ENCODE peak calls at places on chromosomes 13 and 19, in six cellular contexts. B is A549, H is HCT116, G is IMR-90, Q is vagina, X is transverse colon. O is an unnamed sample. For H3K9me3, the result is how much of the 10 kb centered on the place peaks cover.

GRCh38 chr19:42634409-42635232 is 39.9 kb upstream of the CEACAM8 start:
- DNase-seq in X (peak), B (peak), Q (no peak), G (peak), H (peak), O (no peak)

GRCh38 chr19:48390188-48391099 is 907 bp downstream of the KDELR1 start:
- DNase-seq in G (peak), Q (no peak), X (peak), H (no peak), B (peak), O (peak)

GRCh38 chr13:50576156-50576555 is 267.3 kb downstream of the DLEU7 start:
- DNase-seq in B (no peak), X (peak), H (no peak), G (no peak), Q (no peak), O (peak)

GRCh38 chr13:54187461-54187860 is 1158.8 kb downstream of the OLFM4 start:
- DNase-seq in B (no peak), H (no peak), Q (no peak), G (no peak), X (no peak), O (no peak)

GRCh38 chr19:1446713-1447564 is 3.0 kb upstream of the APC2 start:
- DNase-seq in H (no peak), Q (no peak), G (no peak), X (no peak), B (no peak), O (no peak)

GRCh38 chr19:703651-704446 is 4.9 kb upstream of the PALM start:
- DNase-seq in G (peak), Q (no peak), B (peak), H (peak), X (peak), O (no peak)

GRCh38 chr13:100611678-100612492 is 23.3 kb upstream of the GGACT start:
- DNase-seq in Q (no peak), G (no peak), H (no peak), X (no peak), B (no peak), O (peak)

GRCh38 chr19:28428644-28429348 is 784.2 kb downstream of the UQCRFS1 start:
- DNase-seq in H (no peak), B (no peak), G (no peak), X (no peak), Q (no peak), O (no peak)

GRCh38 chr19:37074111-37074510 is 4.1 kb upstream of the ZNF420 start:
- DNase-seq in G (no peak), Q (no peak), X (no peak), H (no peak), B (no peak), O (no peak)

GRCh38 chr13:44578064-44578394 is 1.9 kb upstream of the TSC22D1 start:
- DNase-seq in G (no peak), H (no peak), B (peak), Q (no peak), X (no peak), O (no peak)

GRCh38 chr13:48126944-48127814 is 32.3 kb upstream of the MED4 start:
- DNase-seq in X (peak), B (peak), H (peak), Q (no peak), G (peak), O (peak)

GRCh38 chr13:113991191-113991669 is 17.4 kb upstream of the C13orf46 start:
- DNase-seq in H (no peak), X (no peak), B (no peak), Q (no peak), G (no peak), O (no peak)

GRCh38 chr13:76387561-76387960 is 498.6 kb downstream of the KCTD12 start:
- DNase-seq in B (no peak), H (no peak), X (no peak), Q (no peak), G (no peak), O (no peak)

GRCh38 chr13:40148742-40149141 is 493.3 kb downstream of the COG6 start:
- DNase-seq in B (no peak), H (no peak), Q (no peak), X (no peak), G (no peak), O (no peak)

GRCh38 chr13:109949395-109949794 is 163.0 kb upstream of the IRS2 start:
- DNase-seq in Q (no peak), H (no peak), X (no peak), B (no peak), G (peak), O (no peak)

GRCh38 chr19:13079542-13079986 is 23.1 kb downstream of the LYL1 start:
- DNase-seq in Q (no peak), G (peak), X (peak), B (no peak), H (no peak), O (no peak)

GRCh38 chr13:97112451-97113152 is 109.5 kb upstream of the MBNL2 start:
- DNase-seq in H (no peak), B (no peak), G (peak), Q (no peak), X (no peak), O (no peak)

GRCh38 chr19:45767881-45768643 is 990 bp downstream of the SIX5 start:
- DNase-seq in B (peak), Q (peak), X (peak), H (no peak), G (peak), O (peak)

GRCh38 chr19:18833849-18834643 is 2.3 kb downstream of the UPF1 start:
- DNase-seq in G (no peak), Q (no peak), X (peak), B (no peak), H (no peak), O (peak)

GRCh38 chr19:42421591-42422031 is 5.6 kb downstream of the LIPE start:
- DNase-seq in Q (no peak), B (no peak), H (no peak), X (no peak), G (no peak), O (no peak)

GRCh38 chr13:49214917-49215376 is 5.2 kb upstream of the MLNR start:
- DNase-seq in H (peak), B (peak), X (peak), G (peak), Q (no peak), O (peak)

GRCh38 chr19:49573451-49573850 is 6.9 kb downstream of the NOSIP start:
- DNase-seq in G (peak), X (no peak), H (no peak), B (no peak), Q (no peak), O (no peak)

GRCh38 chr13:90416519-90416918 is 931.0 kb upstream of the MIR17HG start:
- DNase-seq in G (peak), B (no peak), X (no peak), Q (no peak), H (no peak), O (no peak)

DNA sequence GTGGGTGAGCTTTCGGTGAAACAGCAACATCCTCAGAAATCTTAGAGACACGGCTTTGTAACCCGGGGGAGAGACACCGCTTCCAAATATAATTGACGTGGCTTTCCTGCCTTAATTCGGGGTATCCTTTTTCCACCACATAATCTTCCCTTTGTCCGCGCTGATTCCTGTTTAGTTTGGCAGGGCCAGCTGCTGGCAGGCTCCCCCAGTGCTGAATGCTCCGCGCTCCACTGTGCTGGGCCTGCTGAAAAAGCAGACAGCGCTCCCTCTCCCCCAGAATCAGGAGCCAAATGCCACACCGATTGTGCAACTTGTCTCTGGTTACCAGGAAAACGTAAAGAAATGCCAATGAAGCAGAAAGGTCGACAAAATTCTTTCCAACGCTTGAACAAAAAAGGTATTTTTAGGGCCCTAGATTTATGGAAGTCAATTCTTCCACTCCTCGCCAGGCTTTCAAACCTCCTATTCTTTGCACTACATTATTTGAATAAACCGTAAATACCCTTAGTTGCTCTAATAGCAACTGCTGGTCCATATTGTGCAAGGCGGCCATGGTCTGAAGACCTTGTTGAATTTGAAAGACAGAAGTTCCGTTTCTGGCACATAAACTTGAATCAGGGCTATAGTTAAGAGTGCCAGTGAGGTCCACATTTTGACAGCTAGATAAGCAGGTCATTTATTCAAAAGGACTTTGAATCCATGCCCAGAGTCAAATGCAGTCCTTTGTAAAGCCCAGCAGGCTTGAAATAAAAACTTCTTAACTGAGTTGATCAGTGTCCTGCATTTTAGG is 206.7 kb upstream of the RFC3 start:
- DNase-seq in H (no peak), X (peak), Q (no peak), G (peak), B (no peak), O (peak)
- H3K27ac ChIP-seq in H (no peak), X (peak), Q (peak), G (peak), B (no peak), O (peak)

DNA sequence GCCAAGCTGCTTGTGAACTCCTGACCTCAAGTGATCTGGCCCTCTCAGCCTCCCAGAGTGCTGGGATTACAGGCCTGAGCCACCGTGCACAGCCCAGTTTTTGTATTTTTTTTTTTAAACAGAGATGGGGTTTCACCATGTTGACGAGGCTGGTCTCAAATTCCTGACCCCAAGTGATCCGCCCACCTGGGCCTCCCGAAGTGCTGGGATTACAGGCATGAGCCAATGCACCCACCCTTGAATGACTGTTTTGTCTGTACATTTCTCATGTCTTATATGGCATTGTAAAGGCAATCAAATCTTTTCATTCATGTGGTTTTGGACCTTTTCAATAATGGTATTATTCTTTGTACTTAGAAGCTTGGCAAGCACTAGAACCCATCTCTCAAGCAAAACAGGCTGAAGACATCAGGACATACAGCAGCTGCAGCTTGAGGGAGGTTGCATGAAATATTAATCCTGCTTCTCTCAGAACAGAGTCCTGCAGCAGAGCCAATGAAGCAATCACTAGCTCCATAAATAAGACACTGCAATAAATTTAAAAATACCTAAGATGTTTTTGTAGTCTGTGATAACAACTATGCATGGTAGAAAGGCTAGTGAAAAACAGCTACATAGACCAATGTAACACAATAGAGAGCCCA is 209.9 kb downstream of the TUBA3C start:
- DNase-seq in Q (no peak), H (no peak), B (no peak), G (no peak), X (no peak), O (no peak)
- H3K9me3 ChIP-seq in Q (under half), H (under half), B (under half), G (under half), X (under half), O (under half)

DNA sequence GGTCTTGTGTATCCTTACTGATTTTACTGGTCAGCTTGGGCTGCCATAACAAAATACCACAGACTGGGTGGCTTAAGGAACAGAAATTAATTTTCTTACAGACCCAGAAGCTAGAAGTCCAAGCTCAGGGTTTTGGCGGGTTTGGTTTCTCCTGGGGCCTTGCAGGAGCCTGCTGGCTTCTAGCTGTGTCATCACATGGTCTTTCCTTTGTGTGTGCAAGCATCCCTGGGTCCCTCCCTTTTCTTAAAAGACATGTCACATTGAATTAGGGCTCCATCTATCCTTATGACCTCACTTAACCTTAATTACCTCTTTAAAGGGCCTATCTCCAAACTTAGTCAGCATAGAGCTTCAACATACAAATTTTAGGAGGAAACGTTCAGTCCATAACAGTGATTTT is 23.4 kb downstream of the UBAC2 start:
- DNase-seq in B (no peak), X (no peak), H (no peak), Q (no peak), G (no peak), O (no peak)
- TF ChIP-seq POLR2A in B (no peak), X (no peak), H (no peak), Q (no peak), G (no peak), O (no peak)

DNA sequence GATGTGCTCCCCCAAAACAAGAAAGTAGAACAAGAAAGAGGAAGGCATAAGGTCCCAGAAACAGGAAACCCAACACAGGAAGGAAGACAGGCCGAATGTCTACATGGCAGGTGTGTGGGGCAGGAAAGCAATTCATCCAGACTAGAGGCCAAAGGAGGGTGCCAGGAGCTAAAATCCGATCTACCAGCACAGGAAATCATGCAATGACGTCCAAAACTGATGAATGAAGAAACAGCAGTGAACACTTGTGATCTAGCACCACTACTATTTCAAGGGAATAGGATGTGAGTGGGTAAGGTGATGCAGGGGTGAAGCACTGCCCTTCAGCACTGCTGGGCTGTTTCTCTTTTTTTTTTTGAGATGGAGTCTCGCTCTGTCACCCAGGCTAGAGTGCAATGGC is 59.1 kb downstream of the DOCK9 start:
- DNase-seq in H (no peak), Q (no peak), G (no peak), B (no peak), X (no peak), O (no peak)
- H3K27ac ChIP-seq in H (no peak), Q (no peak), G (no peak), B (no peak), X (no peak), O (no peak)

DNA sequence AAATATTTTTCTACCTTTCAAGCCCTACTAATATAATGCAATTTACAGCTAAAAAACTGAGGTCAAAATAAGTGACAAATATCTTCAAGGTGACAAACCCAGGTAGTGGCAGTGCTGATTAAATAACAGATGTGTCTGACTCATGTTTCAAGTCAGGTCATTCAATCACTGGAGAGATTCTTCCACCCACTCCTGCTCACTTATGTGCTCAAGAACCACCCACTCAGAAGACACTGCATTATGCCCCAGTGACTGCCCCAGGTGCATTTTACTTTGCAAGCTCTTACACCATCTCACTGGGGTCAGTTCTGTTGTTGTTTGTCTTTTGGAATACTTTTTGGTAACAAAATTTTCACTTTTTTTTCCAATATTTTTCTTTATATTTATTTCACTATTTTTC is 2.2 kb downstream of the ZNF100 start:
- DNase-seq in H (peak), G (no peak), X (no peak), Q (no peak), B (no peak), O (no peak)
- H3K9me3 ChIP-seq in H (under half), G (under half), X (under half), Q (under half), B (under half), O (under half)

DNA sequence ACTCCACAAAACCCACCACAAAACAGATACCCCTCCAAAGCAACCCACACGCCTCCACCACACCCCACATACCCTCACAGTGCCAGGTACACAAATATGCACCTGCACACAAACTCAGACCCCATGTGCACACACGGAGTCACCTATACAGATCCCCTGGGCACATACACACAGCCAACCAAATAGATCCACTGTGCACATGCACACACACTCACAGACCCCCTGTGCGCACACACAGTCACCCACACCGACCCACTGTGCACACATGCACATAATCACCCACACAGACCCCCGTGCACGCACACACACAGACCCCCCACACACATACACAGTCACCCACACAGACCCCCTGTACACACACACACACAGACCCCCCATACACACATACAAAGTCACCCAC is 107.8 kb downstream of the HSPH1 start:
- DNase-seq in B (no peak), Q (no peak), G (no peak), X (no peak), H (no peak), O (no peak)
- TF ChIP-seq POLR2A in B (no peak), Q (no peak), G (no peak), X (no peak), H (no peak), O (no peak)

DNA sequence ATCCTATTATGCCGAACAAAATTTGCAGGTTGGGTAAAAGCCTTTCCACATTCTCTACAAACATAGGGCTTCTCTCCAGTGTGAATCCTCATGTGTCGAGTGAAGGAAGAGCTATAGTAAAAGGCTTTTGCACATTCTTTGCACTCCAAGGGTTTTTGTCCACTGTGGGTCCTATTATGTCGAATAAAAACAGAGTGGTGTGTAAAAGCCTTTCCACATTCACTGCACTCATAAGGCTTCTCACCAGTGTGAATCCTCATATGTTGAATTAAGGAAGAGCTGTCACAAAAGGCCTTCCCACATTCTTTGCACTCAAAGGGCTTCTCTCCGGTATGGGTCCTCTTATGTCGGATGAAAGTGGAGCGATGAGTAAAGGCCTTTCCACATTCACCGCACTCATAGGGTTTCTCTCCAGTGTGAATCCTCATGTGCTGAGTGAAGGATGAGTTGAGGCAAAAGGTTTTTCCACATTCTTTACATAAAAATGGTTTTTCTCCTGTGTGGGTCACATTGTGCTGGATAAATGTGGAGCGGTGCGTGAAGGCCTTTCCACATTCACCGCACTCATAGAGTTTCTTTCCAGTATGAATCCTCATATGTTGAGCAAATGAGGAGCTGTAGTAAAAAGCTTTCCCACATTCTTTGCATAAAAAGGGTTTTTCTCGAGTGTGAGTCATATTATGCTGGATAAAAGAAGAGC is 13.6 kb downstream of the ZNF599 start:
- DNase-seq in H (no peak), G (no peak), X (no peak), Q (no peak), B (no peak), O (no peak)
- H3K27ac ChIP-seq in H (no peak), G (no peak), X (no peak), Q (no peak), B (no peak), O (no peak)

GRCh38 chr19:56993851-56994250 is 125.9 kb upstream of the USP29 start:
- DNase-seq in B (no peak), X (no peak), H (no peak), G (no peak), Q (no peak), O (no peak)

GRCh38 chr19:56994251-56995017 is 125.4 kb upstream of the USP29 start:
- DNase-seq in H (no peak), X (no peak), Q (no peak), B (no peak), G (no peak), O (no peak)

GRCh38 chr19:56995298-56995697 is 124.5 kb upstream of the USP29 start:
- DNase-seq in G (no peak), Q (no peak), X (no peak), H (no peak), B (no peak), O (no peak)
- H3K9me3 ChIP-seq in G (under half), Q (under half), X (under half), H (under half), B (under half), O (under half)

GRCh38 chr19:8363803-8364771 is at the start of gene ANGPTL4:
- DNase-seq in G (peak), Q (no peak), H (peak), X (peak), B (peak), O (peak)
- TF ChIP-seq POLR2A in G (peak), Q (no peak), H (peak), X (peak), B (peak), O (peak)

O was measured in prostate gland.